ENCODE peak calls at places on chromosomes 3 and 15, in ten cellular contexts. One of them, this sample, is unnamed.

GRCh38 chr3:144142151-144142855 is 170.7 kb downstream of the DIPK2A start:
- DNase-seq in ACHN: no peak
- DNase-seq in IMR-90: peak; percentile 82
- DNase-seq in HFF-Myc: no peak
- DNase-seq in ovary: peak; percentile 28
- DNase-seq in dermis microvascular lymphatic vessel endothelial cell: no peak
- DNase-seq in hypothalamus: no peak
- DNase-seq in fibroblast of pulmonary artery: peak; percentile 36
- DNase-seq in osteoblast: peak; percentile 88
- DNase-seq in cardiac muscle cell: peak; percentile 41
- DNase-seq in this sample: no peak

GRCh38 chr15:44158111-44158510 is 37.0 kb downstream of the FRMD5 start:
- DNase-seq in hypothalamus: no peak
- DNase-seq in dermis microvascular lymphatic vessel endothelial cell: no peak
- DNase-seq in IMR-90: no peak
- DNase-seq in HFF-Myc: no peak
- DNase-seq in ovary: no peak
- DNase-seq in ACHN: no peak
- DNase-seq in osteoblast: no peak
- DNase-seq in fibroblast of pulmonary artery: peak; percentile 13
- DNase-seq in cardiac muscle cell: peak; percentile 5
- DNase-seq in this sample: no peak

GRCh38 chr3:10910367-10910766 is 82.2 kb upstream of the SLC6A1 start:
- DNase-seq in osteoblast: no peak
- DNase-seq in HFF-Myc: no peak
- DNase-seq in ovary: no peak
- DNase-seq in fibroblast of pulmonary artery: no peak
- DNase-seq in hypothalamus: no peak
- DNase-seq in dermis microvascular lymphatic vessel endothelial cell: no peak
- DNase-seq in IMR-90: no peak
- DNase-seq in cardiac muscle cell: no peak
- DNase-seq in ACHN: no peak
- DNase-seq in this sample: no peak

GRCh38 chr3:192155194-192155593 is 572.1 kb downstream of the FGF12 start:
- DNase-seq in IMR-90: no peak
- DNase-seq in dermis microvascular lymphatic vessel endothelial cell: no peak
- DNase-seq in fibroblast of pulmonary artery: no peak
- DNase-seq in cardiac muscle cell: no peak
- DNase-seq in HFF-Myc: no peak
- DNase-seq in ovary: no peak
- DNase-seq in ACHN: no peak
- DNase-seq in hypothalamus: no peak
- DNase-seq in osteoblast: no peak
- DNase-seq in this sample: no peak

GRCh38 chr15:90046846-90047481 is 45.8 kb downstream of the ZNF710 start:
- DNase-seq in ovary: no peak
- DNase-seq in IMR-90: no peak
- DNase-seq in cardiac muscle cell: no peak
- DNase-seq in dermis microvascular lymphatic vessel endothelial cell: no peak
- DNase-seq in hypothalamus: no peak
- DNase-seq in HFF-Myc: no peak
- DNase-seq in osteoblast: no peak
- DNase-seq in fibroblast of pulmonary artery: no peak
- DNase-seq in ACHN: no peak
- DNase-seq in this sample: no peak

GRCh38 chr3:42166214-42166613 is 75.1 kb downstream of the TRAK1 start:
- DNase-seq in hypothalamus: no peak
- DNase-seq in ovary: no peak
- DNase-seq in cardiac muscle cell: no peak
- DNase-seq in ACHN: no peak
- DNase-seq in osteoblast: no peak
- DNase-seq in dermis microvascular lymphatic vessel endothelial cell: no peak
- DNase-seq in fibroblast of pulmonary artery: no peak
- DNase-seq in HFF-Myc: no peak
- DNase-seq in IMR-90: no peak
- DNase-seq in this sample: no peak

GRCh38 chr3:51710631-51711351 is 3.9 kb downstream of the GRM2 start:
- DNase-seq in hypothalamus: no peak
- DNase-seq in HFF-Myc: no peak
- DNase-seq in dermis microvascular lymphatic vessel endothelial cell: no peak
- DNase-seq in osteoblast: peak; percentile 76
- DNase-seq in ovary: no peak
- DNase-seq in IMR-90: no peak
- DNase-seq in ACHN: peak; percentile 8
- DNase-seq in cardiac muscle cell: no peak
- DNase-seq in fibroblast of pulmonary artery: no peak
- DNase-seq in this sample: no peak

GRCh38 chr3:168834558-168834957 is 738.8 kb upstream of the GOLIM4 start:
- DNase-seq in ovary: no peak
- DNase-seq in hypothalamus: no peak
- DNase-seq in cardiac muscle cell: no peak
- DNase-seq in osteoblast: no peak
- DNase-seq in HFF-Myc: no peak
- DNase-seq in dermis microvascular lymphatic vessel endothelial cell: no peak
- DNase-seq in IMR-90: no peak
- DNase-seq in ACHN: no peak
- DNase-seq in fibroblast of pulmonary artery: no peak
- DNase-seq in this sample: no peak

GRCh38 chr3:118477768-118478167 is 556.9 kb downstream of the IGSF11 start:
- DNase-seq in hypothalamus: no peak
- DNase-seq in ovary: no peak
- DNase-seq in fibroblast of pulmonary artery: no peak
- DNase-seq in cardiac muscle cell: no peak
- DNase-seq in IMR-90: no peak
- DNase-seq in HFF-Myc: no peak
- DNase-seq in ACHN: no peak
- DNase-seq in dermis microvascular lymphatic vessel endothelial cell: no peak
- DNase-seq in osteoblast: no peak
- DNase-seq in this sample: no peak

GRCh38 chr15:56286213-56286612 is 42.5 kb upstream of the RFX7 start:
- DNase-seq in osteoblast: no peak
- DNase-seq in ovary: no peak
- DNase-seq in cardiac muscle cell: no peak
- DNase-seq in ACHN: no peak
- DNase-seq in HFF-Myc: no peak
- DNase-seq in hypothalamus: no peak
- DNase-seq in dermis microvascular lymphatic vessel endothelial cell: no peak
- DNase-seq in fibroblast of pulmonary artery: no peak
- DNase-seq in IMR-90: no peak
- DNase-seq in this sample: no peak

GRCh38 chr3:111473550-111473949 is 68.4 kb upstream of the CD96 start:
- DNase-seq in ovary: no peak
- DNase-seq in hypothalamus: no peak
- DNase-seq in dermis microvascular lymphatic vessel endothelial cell: no peak
- DNase-seq in IMR-90: no peak
- DNase-seq in cardiac muscle cell: peak; percentile 7
- DNase-seq in HFF-Myc: no peak
- DNase-seq in ACHN: no peak
- DNase-seq in fibroblast of pulmonary artery: no peak
- DNase-seq in osteoblast: no peak
- DNase-seq in this sample: no peak

GRCh38 chr15:69810441-69811071 is 287.2 kb downstream of the TLE3 start:
- DNase-seq in cardiac muscle cell: no peak
- DNase-seq in IMR-90: no peak
- DNase-seq in HFF-Myc: no peak
- DNase-seq in ovary: no peak
- DNase-seq in fibroblast of pulmonary artery: no peak
- DNase-seq in ACHN: no peak
- DNase-seq in osteoblast: peak; percentile 44
- DNase-seq in dermis microvascular lymphatic vessel endothelial cell: no peak
- DNase-seq in hypothalamus: no peak
- DNase-seq in this sample: no peak

GRCh38 chr3:88997276-88997675 is 110.1 kb upstream of the EPHA3 start:
- DNase-seq in hypothalamus: no peak
- DNase-seq in cardiac muscle cell: no peak
- DNase-seq in ACHN: no peak
- DNase-seq in HFF-Myc: no peak
- DNase-seq in osteoblast: no peak
- DNase-seq in dermis microvascular lymphatic vessel endothelial cell: no peak
- DNase-seq in fibroblast of pulmonary artery: no peak
- DNase-seq in ovary: no peak
- DNase-seq in IMR-90: no peak
- DNase-seq in this sample: no peak

GRCh38 chr3:54188176-54188791 is 65.9 kb downstream of the CACNA2D3 start:
- DNase-seq in dermis microvascular lymphatic vessel endothelial cell: peak; percentile 15
- DNase-seq in ovary: peak; percentile 37
- DNase-seq in osteoblast: no peak
- DNase-seq in fibroblast of pulmonary artery: peak; percentile 84
- DNase-seq in HFF-Myc: no peak
- DNase-seq in hypothalamus: no peak
- DNase-seq in ACHN: peak; percentile 74
- DNase-seq in cardiac muscle cell: peak; percentile 84
- DNase-seq in IMR-90: peak; percentile 34
- DNase-seq in this sample: peak; percentile 55

GRCh38 chr3:183180105-183180763 is 17.7 kb upstream of the LAMP3 start:
- DNase-seq in osteoblast: no peak
- DNase-seq in IMR-90: no peak
- DNase-seq in fibroblast of pulmonary artery: peak; percentile 49
- DNase-seq in ovary: no peak
- DNase-seq in HFF-Myc: no peak
- DNase-seq in ACHN: no peak
- DNase-seq in dermis microvascular lymphatic vessel endothelial cell: no peak
- DNase-seq in hypothalamus: no peak
- DNase-seq in cardiac muscle cell: peak; percentile 36
- DNase-seq in this sample: no peak

GRCh38 chr3:122635789-122636188 is 44.9 kb upstream of the PARP14 start:
- DNase-seq in hypothalamus: no peak
- DNase-seq in osteoblast: peak; percentile 74
- DNase-seq in fibroblast of pulmonary artery: peak; percentile 21
- DNase-seq in HFF-Myc: no peak
- DNase-seq in cardiac muscle cell: peak; percentile 26
- DNase-seq in ACHN: no peak
- DNase-seq in ovary: no peak
- DNase-seq in dermis microvascular lymphatic vessel endothelial cell: no peak
- DNase-seq in IMR-90: peak; percentile 41
- DNase-seq in this sample: no peak

GRCh38 chr15:66188464-66188863 is 65.1 kb downstream of the MEGF11 start:
- DNase-seq in HFF-Myc: no peak
- DNase-seq in osteoblast: peak; percentile 39
- DNase-seq in ovary: no peak
- DNase-seq in dermis microvascular lymphatic vessel endothelial cell: no peak
- DNase-seq in cardiac muscle cell: no peak
- DNase-seq in fibroblast of pulmonary artery: no peak
- DNase-seq in ACHN: no peak
- DNase-seq in IMR-90: no peak
- DNase-seq in hypothalamus: no peak
- DNase-seq in this sample: no peak

GRCh38 chr15:73941871-73942635 is 15.8 kb downstream of the LOXL1 start:
- DNase-seq in ovary: no peak
- DNase-seq in hypothalamus: no peak
- DNase-seq in fibroblast of pulmonary artery: no peak
- DNase-seq in dermis microvascular lymphatic vessel endothelial cell: no peak
- DNase-seq in HFF-Myc: no peak
- DNase-seq in IMR-90: no peak
- DNase-seq in osteoblast: peak; percentile 86
- DNase-seq in ACHN: no peak
- DNase-seq in cardiac muscle cell: peak; percentile 23
- DNase-seq in this sample: no peak

This sample was measured in NCI-H460.